ENCODE peak calls at places on chromosomes 6 and 20, in six cellular contexts. K is PC-3, C is transverse colon, U is RWPE2, R is non-pigmented ciliary epithelial cell, D is lower leg skin. L is an unnamed sample.

GRCh38 chr6:167154895-167155294 is 2.9 kb downstream of the GPR31 start:
- DNase-seq in K (no peak), C (no peak), U (no peak), R (no peak), D (no peak), L (no peak)

GRCh38 chr6:21594427-21595264 is 1.1 kb downstream of the SOX4 start:
- DNase-seq in K (peak), C (peak), U (peak), R (no peak), D (peak), L (peak)

GRCh38 chr6:38169221-38169674 is 349.7 kb downstream of the ZFAND3 start:
- DNase-seq in K (no peak), C (no peak), U (no peak), R (no peak), D (no peak), L (no peak)

GRCh38 chr20:15909995-15910394 is 663.3 kb downstream of the KIF16B start:
- DNase-seq in K (no peak), C (no peak), U (no peak), R (no peak), D (no peak), L (no peak)

GRCh38 chr20:40673442-40673841 is 15.6 kb downstream of the MAFB start:
- DNase-seq in K (peak), C (no peak), U (peak), R (no peak), D (no peak), L (no peak)

GRCh38 chr6:106512048-106512957 is 117.0 kb downstream of the RTN4IP1 start:
- DNase-seq in K (peak), C (peak), U (peak), R (no peak), D (peak), L (no peak)

GRCh38 chr20:13119583-13119982 is 101.5 kb upstream of the ISM1 start:
- DNase-seq in K (peak), C (peak), U (no peak), R (peak), D (no peak), L (peak)

GRCh38 chr20:53900380-53900999 is 169.9 kb downstream of the BCAS1 start:
- DNase-seq in K (peak), C (no peak), U (no peak), R (no peak), D (no peak), L (peak)

GRCh38 chr6:137247724-137248123 is 28.5 kb upstream of the IFNGR1 start:
- DNase-seq in K (no peak), C (no peak), U (no peak), R (no peak), D (no peak), L (no peak)

GRCh38 chr6:157614026-157614484 is 209.0 kb upstream of the SNX9 start:
- DNase-seq in K (peak), C (peak), U (no peak), R (no peak), D (no peak), L (no peak)

GRCh38 chr6:43871933-43872332 is 101.9 kb downstream of the VEGFA start:
- DNase-seq in K (no peak), C (no peak), U (no peak), R (no peak), D (no peak), L (no peak)

GRCh38 chr6:6497541-6497940 is 91.0 kb upstream of the LY86 start:
- DNase-seq in K (no peak), C (no peak), U (no peak), R (no peak), D (no peak), L (no peak)

GRCh38 chr20:1427457-1428054 is 34.7 kb upstream of the FKBP1A start:
- DNase-seq in K (peak), C (no peak), U (no peak), R (no peak), D (no peak), L (peak)

GRCh38 chr20:7728373-7728772 is 211.9 kb downstream of the HAO1 start:
- DNase-seq in K (peak), C (no peak), U (no peak), R (no peak), D (no peak), L (no peak)

GRCh38 chr6:29451471-29452193 is 5.2 kb downstream of the OR11A1 start:
- DNase-seq in K (no peak), C (no peak), U (no peak), R (no peak), D (no peak), L (peak)

GRCh38 chr6:46380152-46380807 is 111.0 kb downstream of the RCAN2 start:
- DNase-seq in K (no peak), C (no peak), U (no peak), R (no peak), D (no peak), L (no peak)

GRCh38 chr6:137878810-137879285 is 11.8 kb downstream of the TNFAIP3 start:
- DNase-seq in K (no peak), C (no peak), U (no peak), R (no peak), D (peak), L (no peak)

GRCh38 chr20:57658447-57659130 is 38.4 kb upstream of the ZBP1 start:
- DNase-seq in K (no peak), C (peak), U (peak), R (no peak), D (peak), L (no peak)